ENCODE peak calls at places on chromosomes 7 and 10, in five cellular contexts. X is activated T-cell treated with anti-CD3 and anti-CD28 coated beads, Interleukin-2, amount 50 U/mL, for 24 hours; D is islet precursor cell; C is AG04449; O is ACHN. U is an unnamed sample.

GRCh38 chr10:42995537-42995936 is 81.3 kb upstream of the RET start:
- DNase-seq in X (no peak), D (no peak), C (no peak), O (no peak), U (no peak)

GRCh38 chr7:119720541-119720940 is 552.4 kb upstream of the KCND2 start:
- DNase-seq in D (no peak), C (peak), O (peak), X (no peak), U (peak)

GRCh38 chr7:64541438-64542359 is 21.2 kb downstream of the ZNF680 start:
- DNase-seq in O (peak), X (no peak), D (no peak), C (peak), U (peak)

GRCh38 chr7:23185980-23186379 is 4.1 kb downstream of the NUP42 start:
- DNase-seq in X (no peak), O (no peak), D (no peak), C (no peak), U (no peak)

GRCh38 chr10:80491251-80492102 is 37.4 kb downstream of the TSPAN14 start:
- DNase-seq in C (no peak), D (no peak), X (peak), O (peak), U (no peak)

GRCh38 chr7:29806131-29806792 is at the start of gene WIPF3:
- DNase-seq in X (peak), D (peak), C (no peak), O (peak), U (no peak)

GRCh38 chr10:8462565-8462964 is 408.1 kb downstream of the GATA3 start:
- DNase-seq in O (no peak), D (no peak), C (no peak), X (no peak), U (no peak)

GRCh38 chr7:134078991-134079390 is 48.1 kb upstream of the LRGUK start:
- DNase-seq in X (no peak), C (no peak), O (no peak), D (no peak), U (no peak)

GRCh38 chr7:18886801-18887200 is 230.6 kb downstream of the TWIST1 start:
- DNase-seq in D (no peak), X (no peak), C (no peak), O (no peak), U (no peak)

GRCh38 chr10:102312683-102313082 is 67.4 kb downstream of the GBF1 start:
- DNase-seq in D (no peak), O (peak), X (no peak), C (no peak), U (no peak)

GRCh38 chr10:113001599-113002448 is 51.8 kb downstream of the TCF7L2 start:
- DNase-seq in O (no peak), C (no peak), D (no peak), X (no peak), U (no peak)

GRCh38 chr7:77827999-77828398 is 29.4 kb downstream of the PHTF2 start:
- DNase-seq in D (no peak), O (no peak), X (no peak), C (no peak), U (no peak)

GRCh38 chr7:30212720-30213119 is 71.7 kb upstream of the ZNRF2 start:
- DNase-seq in X (no peak), D (no peak), C (no peak), O (no peak), U (no peak)

GRCh38 chr7:93044147-93044810 is 73.5 kb downstream of the SAMD9 start:
- DNase-seq in D (no peak), O (no peak), X (no peak), C (peak), U (no peak)

GRCh38 chr7:84997626-84998025 is 189.2 kb downstream of the SEMA3D start:
- DNase-seq in C (no peak), O (no peak), X (no peak), D (no peak), U (no peak)

GRCh38 chr10:2619927-2620326 is 447.4 kb upstream of the PFKP start:
- DNase-seq in D (no peak), C (no peak), O (no peak), X (no peak), U (no peak)

GRCh38 chr7:4225352-4225751 is 456.7 kb upstream of the FOXK1 start:
- DNase-seq in C (no peak), O (no peak), D (no peak), X (no peak), U (no peak)

GRCh38 chr7:75756340-75757297 is 15.4 kb downstream of the CCL26 start:
- DNase-seq in O (peak), X (no peak), D (no peak), C (no peak), U (no peak)

GRCh38 chr10:70543911-70544310 is 58.6 kb downstream of the PRF1 start:
- DNase-seq in O (no peak), X (no peak), C (no peak), D (no peak), U (no peak)

GRCh38 chr7:28458732-28459131 is 46.4 kb downstream of the CREB5 start:
- DNase-seq in O (no peak), D (no peak), C (no peak), X (no peak), U (no peak)

U was measured in H54.